ENCODE peak calls at places on chromosomes 6 and 20, in seven cellular contexts. C is fibroblast of pulmonary artery, S is fibroblast of lung, N is ovary, R is fibroblast of mammary gland, M is AG04450, X is PC-9. V is an unnamed sample.
A peak's percentile ranks its signal among the peaks of the same experiment; 100 is the strongest.

GRCh38 chr6:14210077-14210476 is 92.5 kb downstream of the CD83 start:
- DNase-seq in C (no peak), S (no peak), N (no peak), R (no peak), M (no peak), X (no peak), V (no peak)

GRCh38 chr20:12179692-12180091 is 262.0 kb downstream of the BTBD3 start:
- DNase-seq in C (no peak), S (no peak), N (no peak), R (no peak), M (no peak), X (no peak), V (no peak)

GRCh38 chr6:13729891-13730290 is 18.3 kb upstream of the RANBP9 start:
- DNase-seq in C (peak; percentile 51), S (peak; percentile 51), N (no peak), R (peak; percentile 70), M (peak; percentile 20), X (peak; percentile 30), V (no peak)

GRCh38 chr20:8943638-8944037 is 125.2 kb upstream of the PLCB4 start:
- DNase-seq in C (no peak), S (no peak), N (no peak), R (no peak), M (no peak), X (no peak), V (no peak)

GRCh38 chr6:8939615-8940014 is 504.3 kb upstream of the SLC35B3 start:
- DNase-seq in C (no peak), S (no peak), N (no peak), R (no peak), M (no peak), X (peak; percentile 41), V (no peak)

GRCh38 chr6:28240517-28240916 is 11.6 kb downstream of the ZKSCAN4 start:
- DNase-seq in C (no peak), S (no peak), N (no peak), R (no peak), M (no peak), X (no peak), V (no peak)

GRCh38 chr6:57198926-57199636 is 23.0 kb downstream of the RAB23 start:
- DNase-seq in C (no peak), S (peak; percentile 64), N (no peak), R (no peak), M (no peak), X (no peak), V (no peak)

GRCh38 chr6:99031957-99032356 is 84.2 kb upstream of the FBXL4 start:
- DNase-seq in C (no peak), S (no peak), N (no peak), R (no peak), M (no peak), X (no peak), V (no peak)

GRCh38 chr6:17349437-17349836 is 44.0 kb upstream of the CAP2 start:
- DNase-seq in C (peak; percentile 6), S (peak; percentile 12), N (no peak), R (no peak), M (no peak), X (no peak), V (no peak)

GRCh38 chr6:155314773-155315515 is 660 bp upstream of the TFB1M start:
- DNase-seq in C (peak; percentile 94), S (peak; percentile 90), N (peak; percentile 28), R (peak; percentile 95), M (peak; percentile 51), X (no peak), V (peak; percentile 67)

GRCh38 chr6:115986026-115986425 is 74.7 kb downstream of the FRK start:
- DNase-seq in C (no peak), S (no peak), N (no peak), R (no peak), M (no peak), X (no peak), V (no peak)

GRCh38 chr6:122081921-122082320 is 317.5 kb upstream of the HSF2 start:
- DNase-seq in C (no peak), S (no peak), N (no peak), R (no peak), M (no peak), X (peak; percentile 2), V (no peak)

GRCh38 chr20:50073500-50073899 is 39.5 kb downstream of the UBE2V1 start:
- DNase-seq in C (no peak), S (no peak), N (no peak), R (no peak), M (no peak), X (no peak), V (no peak)

GRCh38 chr6:161076211-161076677 is 84.7 kb downstream of the MAP3K4 start:
- DNase-seq in C (peak; percentile 36), S (no peak), N (no peak), R (no peak), M (no peak), X (no peak), V (no peak)

GRCh38 chr6:154239392-154239791 is 117.2 kb downstream of the IPCEF1 start:
- DNase-seq in C (no peak), S (no peak), N (no peak), R (no peak), M (no peak), X (no peak), V (no peak)

GRCh38 chr6:74573613-74574012 is 632.2 kb downstream of the COL12A1 start:
- DNase-seq in C (no peak), S (no peak), N (no peak), R (no peak), M (no peak), X (no peak), V (no peak)

GRCh38 chr6:132752255-132752654 is 5.4 kb downstream of the VNN2 start:
- DNase-seq in C (no peak), S (no peak), N (no peak), R (no peak), M (no peak), X (no peak), V (no peak)

GRCh38 chr6:89198235-89198634 is 18.9 kb downstream of the GABRR1 start:
- DNase-seq in C (no peak), S (no peak), N (no peak), R (no peak), M (no peak), X (no peak), V (no peak)

GRCh38 chr6:137870744-137871247 is 3.7 kb downstream of the TNFAIP3 start:
- DNase-seq in C (peak; percentile 66), S (no peak), N (no peak), R (no peak), M (no peak), X (no peak), V (no peak)

GRCh38 chr6:106309766-106310373 is 15.7 kb downstream of the ATG5 start:
- DNase-seq in C (peak; percentile 43), S (peak; percentile 35), N (no peak), R (peak; percentile 12), M (no peak), X (no peak), V (no peak)

GRCh38 chr20:9889270-9889981 is 50.5 kb upstream of the PAK5 start:
- DNase-seq in C (no peak), S (no peak), N (no peak), R (no peak), M (no peak), X (no peak), V (no peak)

GRCh38 chr20:33362898-33363297 is 38.4 kb downstream of the CDK5RAP1 start:
- DNase-seq in C (no peak), S (no peak), N (no peak), R (no peak), M (no peak), X (no peak), V (no peak)

GRCh38 chr6:133298801-133299200 is 57.6 kb downstream of the EYA4 start:
- DNase-seq in C (no peak), S (no peak), N (no peak), R (no peak), M (no peak), X (no peak), V (no peak)

GRCh38 chr6:129500958-129501381 is 209.0 kb downstream of the ARHGAP18 start:
- DNase-seq in C (peak; percentile 35), S (no peak), N (no peak), R (peak; percentile 62), M (no peak), X (no peak), V (no peak)
- TF ChIP-seq CTCF in C (peak; percentile 43), S (peak; percentile 5), N (no peak), R (peak; percentile 35), M (peak; percentile 30), X (peak; percentile 49), V (peak; percentile 40)

GRCh38 chr20:31664696-31665354 is 27.1 kb downstream of the COX4I2 start:
- DNase-seq in C (no peak), S (no peak), N (no peak), R (no peak), M (no peak), X (peak; percentile 20), V (no peak)
- H3K4me3 ChIP-seq in C (no peak overlapping the region), S (no peak overlapping the region), N (no peak overlapping the region), R (no peak overlapping the region), M (no peak overlapping the region), X (no peak overlapping the region), V (no peak overlapping the region)

GRCh38 chr6:31776961-31777666 is at the start of gene VWA7:
- DNase-seq in C (peak; percentile 84), S (peak; percentile 72), N (peak; percentile 84), R (peak; percentile 83), M (no peak), X (peak; percentile 89), V (peak; percentile 51)
- TF ChIP-seq CTCF in C (no peak), S (no peak), N (no peak), R (no peak), M (no peak), X (no peak), V (peak; percentile 7)

GRCh38 chr6:10401632-10402223 is 13.1 kb downstream of the TFAP2A start:
- DNase-seq in C (no peak), S (no peak), N (no peak), R (no peak), M (no peak), X (no peak), V (no peak)

GRCh38 chr6:10404799-10405524 is 9.9 kb downstream of the TFAP2A start:
- DNase-seq in C (no peak), S (no peak), N (no peak), R (no peak), M (no peak), X (no peak), V (no peak)

GRCh38 chr6:10404107-10404798 is 10.6 kb downstream of the TFAP2A start:
- DNase-seq in C (peak; percentile 95), S (peak; percentile 92), N (peak; percentile 86), R (peak; percentile 85), M (peak; percentile 86), X (peak; percentile 98), V (peak; percentile 50)

GRCh38 chr6:10402648-10403311 is 12.1 kb downstream of the TFAP2A start:
- DNase-seq in C (no peak), S (no peak), N (no peak), R (no peak), M (no peak), X (no peak), V (no peak)

GRCh38 chr6:10403385-10404106 is 11.3 kb downstream of the TFAP2A start:
- DNase-seq in C (peak; percentile 77), S (peak; percentile 36), N (no peak), R (peak; percentile 62), M (peak; percentile 24), X (peak; percentile 66), V (peak; percentile 41)
- H3K4me3 ChIP-seq in C (peak overlapping the region; percentile 65), S (peak overlapping the region; percentile 64), N (peak overlapping the region; percentile 32), R (peak overlapping the region; percentile 64), M (peak overlapping the region; percentile 73), X (peak overlapping the region; percentile 83), V (peak overlapping the region; percentile 59)

GRCh38 chr6:11194399-11195274 is 37.8 kb downstream of the NEDD9 start:
- DNase-seq in C (peak; percentile 90), S (peak; percentile 60), N (no peak), R (peak; percentile 52), M (no peak), X (no peak), V (no peak)
- TF ChIP-seq CTCF in C (no peak), S (no peak), N (no peak), R (no peak), M (no peak), X (no peak), V (no peak)

GRCh38 chr20:21702553-21703467 is 2.7 kb upstream of the PAX1 start:
- DNase-seq in C (peak; percentile 36), S (peak; percentile 8), N (peak; percentile 11), R (peak; percentile 35), M (no peak), X (peak; percentile 21), V (no peak)
- H3K4me3 ChIP-seq in C (no peak overlapping the region), S (no peak overlapping the region), N (peak overlapping the region; percentile 5), R (no peak overlapping the region), M (no peak overlapping the region), X (no peak overlapping the region), V (no peak overlapping the region)

V was measured in epithelial cell of proximal tubule.